ENCODE peak calls at places on chromosome 3, in ten cellular contexts. H is BE2C, C is endothelial cell, O is breast epithelium, Y is dorsolateral prefrontal cortex, U is Peyer's patch, K is GM12864, S is activated B cell treated with CpG ODN at 0.5 μM for 24 hours, Q is left ventricle myocardium inferior, P is GM23338. R is an unnamed sample.

GRCh38 chr3:87710028-87710427 is 348.8 kb downstream of the CGGBP1 start:
- DNase-seq in H (no peak), C (no peak), O (no peak), Y (no peak), U (no peak), K (no peak), S (no peak), Q (no peak), P (no peak), R (no peak)

GRCh38 chr3:171354706-171355582 is 105.3 kb downstream of the TNIK start:
- DNase-seq in H (no peak), C (no peak), O (no peak), Y (no peak), U (no peak), K (no peak), S (no peak), Q (no peak), P (no peak), R (no peak)

GRCh38 chr3:157129782-157130137 is 30.2 kb downstream of the CCNL1 start:
- DNase-seq in H (no peak), C (peak), O (no peak), Y (no peak), U (no peak), K (no peak), S (no peak), Q (no peak), P (peak), R (no peak)

GRCh38 chr3:157471051-157471450 is 32.2 kb downstream of the VEPH1 start:
- DNase-seq in H (no peak), C (no peak), O (no peak), Y (no peak), U (no peak), K (no peak), S (no peak), Q (no peak), P (no peak), R (no peak)

GRCh38 chr3:7025581-7026300 is 164.8 kb downstream of the GRM7 start:
- DNase-seq in H (no peak), C (no peak), O (no peak), Y (no peak), U (no peak), K (no peak), S (no peak), Q (no peak), P (no peak), R (no peak)

GRCh38 chr3:110459021-110459420 is 612.6 kb upstream of the NECTIN3 start:
- DNase-seq in H (no peak), C (no peak), O (no peak), Y (no peak), U (no peak), K (no peak), S (no peak), Q (no peak), P (no peak), R (no peak)

GRCh38 chr3:39447637-39448483 is 19.6 kb upstream of the MOBP start:
- DNase-seq in H (peak), C (peak), O (no peak), Y (peak), U (peak), K (peak), S (no peak), Q (no peak), P (peak), R (peak)

GRCh38 chr3:124492824-124493223 is 237.4 kb upstream of the UMPS start:
- DNase-seq in H (peak), C (peak), O (peak), Y (no peak), U (no peak), K (peak), S (no peak), Q (peak), P (peak), R (peak)

GRCh38 chr3:69251078-69251805 is 128.8 kb upstream of the LMOD3 start:
- DNase-seq in H (no peak), C (no peak), O (no peak), Y (no peak), U (no peak), K (no peak), S (no peak), Q (no peak), P (no peak), R (no peak)

GRCh38 chr3:122000936-122001605 is 21.0 kb downstream of the ILDR1 start:
- DNase-seq in H (no peak), C (no peak), O (no peak), Y (no peak), U (no peak), K (no peak), S (no peak), Q (no peak), P (peak), R (no peak)

GRCh38 chr3:42498791-42499477 is 3.5 kb upstream of the VIPR1 start:
- DNase-seq in H (no peak), C (no peak), O (peak), Y (peak), U (no peak), K (no peak), S (peak), Q (no peak), P (no peak), R (no peak)

GRCh38 chr3:40768536-40768935 is 243.8 kb downstream of the ZNF621 start:
- DNase-seq in H (no peak), C (no peak), O (no peak), Y (no peak), U (no peak), K (no peak), S (no peak), Q (no peak), P (no peak), R (no peak)

GRCh38 chr3:122298239-122298638 is 26.8 kb upstream of the CSTA start:
- DNase-seq in H (no peak), C (no peak), O (no peak), Y (no peak), U (no peak), K (peak), S (no peak), Q (no peak), P (no peak), R (peak)

GRCh38 chr3:69324362-69325025 is 61.4 kb downstream of the FRMD4B start:
- DNase-seq in H (peak), C (peak), O (no peak), Y (no peak), U (no peak), K (no peak), S (no peak), Q (no peak), P (peak), R (no peak)

DNA sequence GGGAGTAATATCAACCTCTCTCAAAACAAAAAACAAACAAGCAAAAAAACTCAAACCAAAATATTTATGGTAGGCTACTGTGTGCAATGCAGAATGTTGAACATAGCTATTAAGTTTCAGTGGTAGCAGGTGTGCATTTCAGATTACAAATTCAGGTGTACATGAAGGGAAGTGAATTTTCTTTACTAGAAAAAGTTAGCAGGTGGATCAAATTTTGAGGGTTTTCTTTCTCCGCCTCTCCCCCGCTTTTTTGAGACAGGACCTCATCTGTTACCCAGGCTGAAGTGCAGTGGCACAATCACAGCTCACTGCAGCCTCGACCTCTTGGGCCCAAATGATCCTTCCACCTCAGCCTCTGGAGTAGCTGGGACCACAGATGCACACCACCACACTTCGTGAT is 109.7 kb upstream of the GOLIM4 start:
- DNase-seq in H (no peak), C (no peak), O (no peak), Y (no peak), U (no peak), K (no peak), S (no peak), Q (no peak), P (no peak), R (no peak)
- TF ChIP-seq CTCF in H (no peak), C (no peak), O (no peak), Y (no peak), U (no peak), K (no peak), S (no peak), Q (no peak), P (no peak), R (no peak)

GRCh38 chr3:104396974-104397669 is 969.6 kb upstream of the ALCAM start:
- DNase-seq in H (no peak), C (no peak), O (no peak), Y (no peak), U (no peak), K (no peak), S (no peak), Q (no peak), P (no peak), R (no peak)

GRCh38 chr3:104388624-104389023 is 978.1 kb upstream of the ALCAM start:
- DNase-seq in H (peak), C (no peak), O (no peak), Y (no peak), U (no peak), K (no peak), S (no peak), Q (no peak), P (no peak), R (no peak)

GRCh38 chr3:104397713-104398112 is 969.0 kb upstream of the ALCAM start:
- DNase-seq in H (no peak), C (no peak), O (no peak), Y (no peak), U (no peak), K (no peak), S (no peak), Q (no peak), P (no peak), R (no peak)

GRCh38 chr3:104392327-104392726 is 974.4 kb upstream of the ALCAM start:
- DNase-seq in H (peak), C (no peak), O (no peak), Y (no peak), U (no peak), K (no peak), S (no peak), Q (no peak), P (peak), R (no peak)
- TF ChIP-seq CTCF in H (peak), C (no peak), O (no peak), Y (no peak), U (no peak), K (no peak), S (no peak), Q (no peak), P (peak), R (no peak)

GRCh38 chr3:22765679-22766078 is 437.4 kb upstream of the UBE2E2 start:
- DNase-seq in H (no peak), C (no peak), O (no peak), Y (no peak), U (no peak), K (no peak), S (no peak), Q (no peak), P (no peak), R (no peak)

DNA sequence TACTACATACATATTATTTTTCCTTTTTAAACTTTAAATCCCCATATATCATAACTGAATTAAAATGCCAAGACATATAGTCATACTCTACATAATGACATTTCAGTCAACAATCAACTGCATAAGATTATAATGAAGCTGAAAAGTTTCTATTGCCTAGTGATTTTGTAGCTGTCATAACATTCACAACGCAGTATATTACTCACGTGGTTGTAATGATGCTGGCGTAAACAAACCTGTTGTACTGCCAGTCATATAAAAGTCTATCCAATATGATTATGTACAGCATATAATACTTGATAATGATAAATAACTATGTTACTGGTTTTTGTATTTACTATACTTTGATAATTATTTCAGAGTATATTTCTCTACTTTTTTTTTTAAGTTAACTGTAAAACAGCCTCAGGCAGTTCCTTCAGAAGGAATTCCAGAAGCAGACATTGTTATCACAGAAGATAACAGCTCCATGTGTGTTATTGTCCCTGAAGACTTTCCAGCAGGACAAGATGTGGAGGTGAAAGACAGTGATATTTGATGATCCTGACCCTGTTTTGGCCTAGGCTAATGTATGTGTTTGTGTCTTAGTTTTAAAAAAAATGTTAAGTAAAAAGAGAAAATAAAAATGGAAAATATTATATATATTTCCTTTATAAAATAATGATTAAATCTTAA is 443.4 kb upstream of the UBE2E2 start:
- DNase-seq in H (no peak), C (no peak), O (no peak), Y (no peak), U (no peak), K (no peak), S (no peak), Q (no peak), P (no peak), R (no peak)
- TF ChIP-seq CTCF in H (no peak), C (no peak), O (no peak), Y (no peak), U (no peak), K (no peak), S (no peak), Q (no peak), P (no peak), R (no peak)

DNA sequence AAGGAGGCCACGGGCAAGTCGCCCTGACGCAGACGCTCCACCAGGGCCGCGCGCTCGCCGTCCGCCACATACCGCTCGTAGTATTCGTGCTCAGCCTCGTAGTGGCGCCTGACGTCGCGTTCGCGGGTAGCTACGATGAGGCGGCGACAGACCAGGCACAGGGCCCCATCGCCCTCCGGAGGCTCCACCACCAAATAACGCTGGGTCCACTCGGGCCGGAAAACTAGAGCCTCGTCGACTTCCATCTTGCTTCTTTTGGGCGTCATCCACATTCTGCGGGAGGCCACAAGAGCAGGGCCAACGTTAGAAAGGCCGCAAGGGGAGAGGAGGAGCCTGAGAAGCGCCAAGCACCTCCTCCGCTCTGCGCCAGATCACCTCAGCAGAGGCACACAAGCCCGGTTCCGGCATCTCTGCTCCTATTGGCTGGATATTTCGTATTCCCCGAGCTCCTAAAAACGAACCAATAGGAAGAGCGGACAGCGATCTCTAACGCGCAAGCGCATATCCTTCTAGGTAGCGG is at the start of gene EPM2AIP1:
- DNase-seq in H (peak), C (peak), O (no peak), Y (peak), U (no peak), K (peak), S (peak), Q (no peak), P (peak), R (peak)
- TF ChIP-seq CTCF in H (no peak), C (peak), O (peak), Y (peak), U (peak), K (peak), S (no peak), Q (peak), P (peak), R (peak)

GRCh38 chr3:129324855-129325254 is 46.2 kb downstream of the HMCES start:
- DNase-seq in H (no peak), C (no peak), O (no peak), Y (no peak), U (no peak), K (no peak), S (no peak), Q (no peak), P (no peak), R (no peak)
- TF ChIP-seq CTCF in H (no peak), C (no peak), O (no peak), Y (no peak), U (no peak), K (no peak), S (no peak), Q (no peak), P (no peak), R (no peak)

DNA sequence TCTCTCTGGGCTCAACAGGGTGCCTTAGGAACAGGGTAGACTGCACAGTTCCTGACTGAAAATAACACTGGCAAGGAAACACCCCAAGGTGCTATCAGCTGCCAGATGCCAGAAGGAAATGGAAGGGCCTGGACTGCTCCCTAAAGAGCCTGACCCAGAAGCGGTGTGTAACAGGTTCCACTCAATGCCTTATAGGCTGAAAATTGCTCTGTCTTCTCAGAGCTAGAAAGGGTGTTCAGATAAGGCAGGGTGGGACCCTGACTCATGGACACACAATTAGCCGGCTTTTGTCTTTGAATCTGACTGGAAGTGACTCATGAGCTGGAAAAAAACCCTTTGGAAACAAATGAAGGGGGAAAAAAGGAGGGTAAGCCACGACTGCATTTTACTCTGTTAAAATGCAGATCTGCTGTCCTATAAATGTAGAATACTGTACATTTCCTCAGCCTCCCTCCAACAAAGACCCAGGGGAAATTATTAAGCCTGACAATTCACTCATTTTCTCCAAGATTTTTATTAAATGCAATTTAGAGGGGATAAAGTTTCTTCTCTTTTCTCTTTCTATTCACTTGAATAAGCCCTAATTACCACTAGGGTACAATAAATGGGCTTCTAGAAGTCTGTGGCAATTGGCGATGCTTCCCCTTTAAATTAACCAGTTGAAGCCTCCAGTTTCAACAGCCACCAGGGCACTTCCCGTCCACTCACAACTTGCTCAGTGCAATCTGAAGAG is 160.2 kb upstream of the TBL1XR1 start:
- DNase-seq in H (peak), C (no peak), O (no peak), Y (no peak), U (no peak), K (no peak), S (no peak), Q (no peak), P (peak), R (no peak)
- TF ChIP-seq CTCF in H (no peak), C (no peak), O (no peak), Y (no peak), U (peak), K (no peak), S (no peak), Q (no peak), P (no peak), R (no peak)

GRCh38 chr3:80677796-80678195 is 910.0 kb upstream of the ROBO1 start:
- DNase-seq in H (peak), C (no peak), O (no peak), Y (no peak), U (no peak), K (no peak), S (no peak), Q (no peak), P (no peak), R (no peak)

GRCh38 chr3:80675790-80676189 is 908.0 kb upstream of the ROBO1 start:
- DNase-seq in H (no peak), C (no peak), O (no peak), Y (no peak), U (no peak), K (no peak), S (no peak), Q (no peak), P (no peak), R (no peak)

GRCh38 chr3:80682235-80682634 is 914.4 kb upstream of the ROBO1 start:
- DNase-seq in H (no peak), C (no peak), O (no peak), Y (no peak), U (no peak), K (no peak), S (no peak), Q (no peak), P (no peak), R (no peak)

GRCh38 chr3:80676869-80677268 is 909.1 kb upstream of the ROBO1 start:
- DNase-seq in H (no peak), C (no peak), O (no peak), Y (no peak), U (no peak), K (no peak), S (no peak), Q (no peak), P (no peak), R (no peak)
- TF ChIP-seq CTCF in H (no peak), C (no peak), O (no peak), Y (no peak), U (no peak), K (no peak), S (no peak), Q (no peak), P (no peak), R (no peak)

R was measured in GM20000.